ENCODE peak calls at places on chromosomes 1 and 21, in five cellular contexts. A, K, L, N and W are unnamed samples.

GRCh38 chr1:112359961-112360767 is 35.9 kb upstream of the CTTNBP2NL start:
- DNase-seq in L (peak; percentile 38), N (peak; percentile 15), A (peak; percentile 71), K (peak; percentile 88), W (peak; percentile 56)

GRCh38 chr1:43796111-43796581 is 88.8 kb downstream of the ST3GAL3 start:
- DNase-seq in N (no peak), A (peak; percentile 77), K (peak; percentile 80), L (no peak), W (no peak)

GRCh38 chr1:12402159-12402673 is 172.4 kb downstream of the VPS13D start:
- DNase-seq in N (no peak), K (no peak), A (no peak), L (no peak), W (no peak)

GRCh38 chr1:218408942-218409341 is 63.8 kb downstream of the TGFB2 start:
- DNase-seq in N (no peak), L (no peak), A (no peak), K (no peak), W (no peak)

GRCh38 chr1:15939181-15940109 is 36.5 kb downstream of the ZBTB17 start:
- DNase-seq in A (peak; percentile 63), N (no peak), K (peak; percentile 83), L (no peak), W (no peak)

GRCh38 chr1:184387069-184387870 is 441 bp downstream of the C1orf21 start:
- DNase-seq in L (no peak), N (no peak), A (peak; percentile 28), K (peak; percentile 93), W (peak; percentile 49)

GRCh38 chr1:193437785-193438184 is 251.4 kb upstream of the B3GALT2 start:
- DNase-seq in L (no peak), A (no peak), N (no peak), K (no peak), W (no peak)

GRCh38 chr1:29121951-29122661 is 1.6 kb downstream of the TMEM200B start:
- DNase-seq in L (peak; percentile 46), N (peak; percentile 70), K (no peak), A (peak; percentile 14), W (peak; percentile 87)

GRCh38 chr1:31154632-31155215 is 85.0 kb downstream of the NKAIN1 start:
- DNase-seq in L (peak; percentile 78), K (peak; percentile 71), N (peak; percentile 46), A (peak; percentile 55), W (peak; percentile 93)

GRCh38 chr1:47211796-47212269 is 20.2 kb downstream of the TAL1 start:
- DNase-seq in N (no peak), L (no peak), A (no peak), K (no peak), W (no peak)

GRCh38 chr1:65525297-65526048 is 105.0 kb downstream of the LEPR start:
- DNase-seq in A (no peak), N (no peak), K (peak; percentile 43), L (peak; percentile 26), W (peak; percentile 29)

GRCh38 chr21:34841154-34841553 is 172.4 kb downstream of the CLIC6 start:
- DNase-seq in N (no peak), K (no peak), A (no peak), L (no peak), W (no peak)

GRCh38 chr1:174258148-174258550 is 98.8 kb downstream of the RABGAP1L start:
- DNase-seq in A (peak; percentile 50), K (peak; percentile 48), L (peak; percentile 29), N (no peak), W (peak; percentile 36)

GRCh38 chr1:46130144-46130543 is 2.3 kb downstream of the PIK3R3 start:
- DNase-seq in A (no peak), K (peak; percentile 15), N (no peak), L (no peak), W (no peak)

GRCh38 chr1:150889650-150890416 is 2.9 kb downstream of the CTXND2 start:
- DNase-seq in L (no peak), K (no peak), N (no peak), A (no peak), W (no peak)

GRCh38 chr1:33986389-33987095 is 122.7 kb downstream of the HMGB4 start:
- DNase-seq in K (no peak), L (no peak), N (no peak), A (peak; percentile 7), W (no peak)

GRCh38 chr1:94096797-94097549 is 24.0 kb downstream of the ABCA4 start:
- DNase-seq in K (peak; percentile 41), A (peak; percentile 71), N (no peak), L (no peak), W (no peak)

GRCh38 chr1:223355699-223356098 is 8.3 kb downstream of the SUSD4 start:
- DNase-seq in K (no peak), A (no peak), L (no peak), N (no peak), W (no peak)

GRCh38 chr1:94244816-94245215 is 7.4 kb upstream of the ARHGAP29 start:
- DNase-seq in K (no peak), N (no peak), A (no peak), L (no peak), W (no peak)

GRCh38 chr1:115314111-115314510 is 23.9 kb downstream of the NGF start:
- DNase-seq in A (no peak), N (no peak), K (no peak), L (no peak), W (no peak)

GRCh38 chr1:44640178-44640865 is 34.0 kb downstream of the TMEM53 start:
- DNase-seq in L (no peak), N (no peak), A (no peak), K (no peak), W (no peak)

GRCh38 chr1:230230273-230230672 is 163.2 kb downstream of the GALNT2 start:
- DNase-seq in K (no peak), L (no peak), N (no peak), A (no peak), W (no peak)

GRCh38 chr1:242411906-242412305 is 112.6 kb downstream of the PLD5 start:
- DNase-seq in A (no peak), N (no peak), K (no peak), L (no peak), W (no peak)

GRCh38 chr1:116814935-116815334 is 60.7 kb downstream of the CD2 start:
- DNase-seq in A (no peak), K (no peak), N (no peak), L (no peak), W (no peak)

GRCh38 chr1:160834945-160835565 is 27.6 kb downstream of the CD244 start:
- DNase-seq in L (no peak), N (no peak), A (peak; percentile 31), K (peak; percentile 17), W (no peak)

GRCh38 chr1:22791736-22792325 is 81.2 kb downstream of the EPHB2 start:
- DNase-seq in L (no peak), N (no peak), K (no peak), A (no peak), W (no peak)

GRCh38 chr1:22790232-22791008 is 79.8 kb downstream of the EPHB2 start:
- DNase-seq in A (no peak), K (no peak), L (no peak), N (no peak), W (no peak)

GRCh38 chr1:22788298-22788697 is 77.7 kb downstream of the EPHB2 start:
- DNase-seq in A (no peak), L (no peak), N (no peak), K (no peak), W (no peak)

GRCh38 chr1:22787636-22788035 is 77.0 kb downstream of the EPHB2 start:
- DNase-seq in L (no peak), K (no peak), A (no peak), N (no peak), W (no peak)

GRCh38 chr1:22789356-22789994 is 78.8 kb downstream of the EPHB2 start:
- DNase-seq in K (no peak), A (peak; percentile 19), N (no peak), L (no peak), W (no peak)
- H4K91ac ChIP-seq in K (no peak overlapping the region), A (no peak overlapping the region), N (no peak overlapping the region), L (no peak overlapping the region), W (no peak overlapping the region)

DNA sequence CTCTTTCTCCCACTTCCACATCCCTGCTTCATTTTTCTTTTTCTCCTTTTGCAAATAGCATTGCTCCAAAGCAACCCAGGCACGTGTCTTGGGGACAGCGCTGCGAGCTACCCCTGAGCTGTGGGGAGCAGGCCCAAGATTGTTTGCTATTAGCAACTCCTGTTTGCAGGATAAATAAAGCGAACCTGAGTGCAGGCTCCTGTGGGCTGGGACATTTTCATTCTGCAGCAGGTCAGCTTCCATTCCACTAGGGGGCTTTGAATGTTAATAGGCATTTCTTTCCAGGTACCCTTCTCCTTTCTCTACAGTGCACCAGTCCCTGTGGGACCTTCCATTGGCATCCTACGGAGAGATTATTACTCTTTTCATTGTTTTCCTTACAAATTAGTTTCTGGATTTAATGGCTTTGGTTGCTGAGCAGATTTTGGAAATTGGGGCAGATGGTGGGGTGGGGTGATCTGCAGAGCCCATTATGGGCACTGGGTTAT is 54.0 kb downstream of the OLFML3 start:
- DNase-seq in N (no peak), K (peak; percentile 22), A (no peak), L (no peak), W (peak; percentile 72)
- H4K91ac ChIP-seq in N (peak overlapping the region; percentile 60), K (no peak overlapping the region), A (no peak overlapping the region), L (no peak overlapping the region), W (no peak overlapping the region)

GRCh38 chr1:3508757-3509415 is 54.4 kb downstream of the ARHGEF16 start:
- DNase-seq in K (no peak), L (no peak), N (no peak), A (no peak), W (no peak)

GRCh38 chr1:3510956-3511250 is 56.4 kb downstream of the ARHGEF16 start:
- DNase-seq in A (no peak), L (no peak), K (no peak), N (no peak), W (no peak)

GRCh38 chr1:3510136-3510955 is 55.9 kb downstream of the ARHGEF16 start:
- DNase-seq in A (no peak), L (no peak), K (no peak), N (no peak), W (no peak)

GRCh38 chr1:3511306-3511705 is 56.8 kb downstream of the ARHGEF16 start:
- DNase-seq in K (no peak), L (no peak), A (no peak), N (no peak), W (no peak)

GRCh38 chr1:3509721-3510120 is 55.3 kb downstream of the ARHGEF16 start:
- DNase-seq in A (no peak), L (no peak), K (no peak), N (no peak), W (no peak)
- H4K91ac ChIP-seq in A (no peak overlapping the region), L (no peak overlapping the region), K (no peak overlapping the region), N (no peak overlapping the region), W (no peak overlapping the region)

DNA sequence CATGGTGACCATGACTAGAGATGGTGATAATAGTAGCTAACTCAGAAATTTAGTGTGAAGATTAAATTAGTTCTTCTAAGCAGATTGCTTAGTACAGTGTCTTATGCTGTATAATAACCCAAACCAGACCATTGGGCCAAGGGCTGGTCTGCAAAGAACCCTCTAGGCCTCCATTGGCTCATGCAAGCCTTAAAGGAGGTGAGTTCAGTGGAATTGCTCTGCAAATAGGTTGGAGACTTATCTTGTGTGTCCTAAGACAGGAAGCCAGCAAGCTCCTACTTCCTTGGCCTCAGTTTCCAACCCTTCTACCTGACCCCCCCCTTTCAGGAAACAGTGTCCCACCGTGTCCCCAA is 1.8 kb upstream of the MEF2D start:
- DNase-seq in N (no peak), K (peak; percentile 50), L (no peak), A (no peak), W (no peak)
- H4K91ac ChIP-seq in N (peak overlapping the region; percentile 86), K (peak overlapping the region; percentile 98), L (no peak overlapping the region), A (peak overlapping the region; percentile 98), W (no peak overlapping the region)